ENCODE peak calls at places on chromosomes 2 and 18, in nine cellular contexts. W is heart left ventricle, C is lower leg skin, A is A549, H is tibial nerve, M is suprapubic skin, U is endothelial cell of umbilical vein, X is esophagus squamous epithelium, P is stomach. T is an unnamed sample.

GRCh38 chr2:212845941-212846340 is 305.5 kb downstream of the IKZF2 start:
- DNase-seq in M (no peak), U (peak; percentile 3), X (no peak), A (no peak), W (no peak), P (no peak), H (no peak), C (no peak), T (no peak)

GRCh38 chr2:168949324-168949723 is 48.2 kb downstream of the G6PC2 start:
- DNase-seq in M (no peak), W (no peak), H (no peak), U (no peak), C (no peak), P (no peak), A (no peak), X (no peak), T (no peak)

GRCh38 chr2:145220496-145220895 is 700.6 kb upstream of the ZEB2 start:
- DNase-seq in U (no peak), H (no peak), A (no peak), M (no peak), C (no peak), X (no peak), W (no peak), P (no peak), T (no peak)

GRCh38 chr2:148614332-148615049 is 30.1 kb upstream of the EPC2 start:
- DNase-seq in X (no peak), M (no peak), A (peak; percentile 36), U (peak; percentile 68), C (no peak), P (no peak), H (peak; percentile 12), W (no peak), T (peak; percentile 29)

GRCh38 chr2:46145017-46145416 is 152.2 kb upstream of the EPAS1 start:
- DNase-seq in M (peak; percentile 34), C (peak; percentile 59), W (no peak), X (no peak), A (no peak), P (no peak), H (no peak), U (no peak), T (no peak)

GRCh38 chr2:63050186-63050915 is at the start of gene OTX1:
- DNase-seq in A (peak; percentile 85), U (peak; percentile 39), H (no peak), M (no peak), W (peak; percentile 64), P (peak; percentile 78), X (no peak), C (peak; percentile 90), T (peak; percentile 99)

GRCh38 chr2:47310801-47311560 is 92.0 kb upstream of the MSH2 start:
- DNase-seq in C (no peak), A (peak; percentile 54), P (peak; percentile 63), M (peak; percentile 80), W (peak; percentile 68), X (no peak), H (no peak), U (no peak), T (no peak)

GRCh38 chr2:106163948-106164580 is 30.0 kb downstream of the UXS1 start:
- DNase-seq in C (no peak), U (no peak), P (no peak), X (no peak), W (no peak), M (no peak), H (no peak), A (no peak), T (no peak)

GRCh38 chr2:51782874-51783765 is 751.2 kb upstream of the NRXN1 start:
- DNase-seq in U (no peak), X (no peak), M (no peak), W (no peak), C (no peak), A (peak; percentile 16), P (no peak), H (no peak), T (no peak)

GRCh38 chr18:74283255-74283554 is 8.6 kb downstream of the CYB5A start:
- DNase-seq in M (no peak), W (no peak), X (no peak), C (peak; percentile 1), H (no peak), U (no peak), P (no peak), A (no peak), T (no peak)

GRCh38 chr2:130336150-130336876 is 6.4 kb upstream of the IMP4 start:
- DNase-seq in X (no peak), P (no peak), H (no peak), U (no peak), W (no peak), M (no peak), A (peak; percentile 19), C (no peak), T (no peak)

GRCh38 chr2:138084206-138084605 is 119.9 kb downstream of the HNMT start:
- DNase-seq in U (no peak), C (no peak), X (no peak), A (no peak), W (no peak), M (no peak), P (no peak), H (no peak), T (no peak)

GRCh38 chr18:58657081-58657480 is 14.2 kb upstream of the MALT1 start:
- DNase-seq in P (no peak), U (no peak), X (no peak), C (no peak), H (no peak), M (no peak), W (no peak), A (no peak), T (no peak)

GRCh38 chr2:105789745-105790466 is 45.2 kb downstream of the NCK2 start:
- DNase-seq in P (no peak), M (no peak), A (no peak), X (no peak), W (no peak), H (peak; percentile 35), C (peak; percentile 65), U (peak; percentile 79), T (peak; percentile 82)

GRCh38 chr2:111108745-111109271 is 11.9 kb upstream of the BCL2L11 start:
- DNase-seq in X (no peak), W (no peak), H (no peak), C (no peak), P (no peak), A (no peak), U (no peak), M (no peak), T (no peak)

GRCh38 chr2:157929871-157930667 is 53.9 kb upstream of the ACVR1 start:
- DNase-seq in C (no peak), A (no peak), X (no peak), U (peak; percentile 13), H (no peak), P (no peak), M (no peak), W (no peak), T (no peak)

GRCh38 chr18:74493689-74494088 is 2.5 kb upstream of the CNDP2 start:
- DNase-seq in U (peak; percentile 54), M (peak; percentile 55), X (no peak), W (no peak), H (no peak), P (peak; percentile 63), C (peak; percentile 78), A (peak; percentile 82), T (no peak)

DNA sequence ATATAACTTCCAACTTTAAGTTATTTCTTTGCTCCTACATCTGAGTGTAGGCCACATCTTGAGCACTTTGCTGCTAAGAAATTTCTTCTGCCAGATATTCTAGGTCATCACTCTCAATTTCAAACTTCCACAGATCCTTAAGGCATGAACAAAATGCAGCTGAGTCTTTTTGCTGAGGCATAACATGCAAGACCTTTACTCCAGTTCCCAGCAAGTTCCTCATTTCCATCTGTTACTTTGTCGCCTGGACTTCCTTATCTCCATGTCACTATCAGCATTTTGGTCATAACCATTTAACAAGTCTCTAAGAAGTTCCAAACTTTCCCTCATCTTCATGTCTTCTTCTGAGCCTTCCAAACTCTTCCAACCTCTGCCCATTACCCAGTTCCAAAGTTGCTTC is 1077.3 kb upstream of the TMEFF2 start:
- DNase-seq in M (no peak), C (no peak), A (no peak), U (no peak), X (no peak), P (no peak), H (no peak), W (no peak), T (no peak)
- TF ChIP-seq POLR2A in M (no peak), C (no peak), A (no peak), U (no peak), X (no peak), P (no peak), H (no peak), W (no peak), T (no peak)

DNA sequence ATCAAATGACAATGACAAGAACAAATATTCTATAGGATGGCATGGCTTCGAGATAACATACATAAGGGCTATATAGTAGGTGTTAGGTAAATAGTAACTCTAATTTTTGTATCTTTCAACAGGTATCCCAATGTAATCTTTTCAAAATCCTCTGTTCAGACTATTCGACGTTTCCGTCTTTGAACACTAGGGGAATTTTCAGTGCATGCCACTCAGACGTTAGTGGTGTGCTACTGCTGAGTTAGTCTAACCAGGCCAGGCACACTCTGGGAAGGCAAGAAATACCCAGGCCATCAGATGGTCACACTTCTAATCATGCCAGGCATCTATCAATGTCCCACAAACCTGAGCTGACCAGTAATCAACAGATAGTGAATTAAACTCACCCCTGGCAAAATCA is 14.6 kb upstream of the CREG2 start:
- DNase-seq in W (no peak), C (no peak), P (no peak), A (no peak), M (no peak), H (no peak), U (no peak), X (no peak), T (no peak)
- TF ChIP-seq POLR2A in W (no peak), C (no peak), P (no peak), A (no peak), M (no peak), H (no peak), U (no peak), X (no peak), T (no peak)

DNA sequence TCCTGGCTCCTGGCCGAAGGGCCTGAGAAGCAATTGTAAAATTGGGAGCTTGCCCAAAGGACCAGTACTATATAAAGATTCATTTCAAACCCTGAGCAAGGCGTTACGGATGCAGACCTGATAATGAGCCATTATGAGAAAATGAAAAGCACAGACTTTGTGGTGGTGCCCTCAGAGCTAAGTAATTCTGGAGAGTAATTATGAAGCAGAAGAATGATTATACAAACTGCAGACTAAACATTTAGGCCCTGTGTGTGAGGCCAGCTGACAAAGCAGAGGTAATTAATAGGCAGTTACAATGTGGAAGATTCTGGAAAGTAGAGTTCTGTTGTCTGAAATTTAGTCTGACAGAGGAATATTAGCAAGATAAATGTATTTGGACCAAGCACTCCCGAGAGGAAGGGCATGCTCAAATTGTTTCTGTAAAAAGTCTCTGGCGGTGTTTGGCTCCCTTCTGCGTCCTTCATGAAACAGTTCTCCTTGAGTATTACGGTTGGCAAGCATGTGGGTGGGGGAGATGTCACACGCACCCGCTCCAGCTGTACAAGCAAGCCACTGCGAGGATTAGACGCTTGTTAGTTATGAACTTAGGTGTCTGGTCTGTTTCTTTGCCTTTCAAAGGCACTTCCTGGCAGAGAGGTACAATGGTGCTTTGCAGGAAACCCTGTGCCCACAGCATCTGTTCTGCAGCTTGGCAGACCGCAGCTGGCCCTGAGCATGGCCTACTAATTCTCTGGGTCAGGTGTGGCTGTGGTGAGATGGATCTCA is 45.5 kb downstream of the CDC42EP3 start:
- DNase-seq in W (no peak), X (no peak), C (no peak), P (no peak), U (no peak), H (no peak), A (no peak), M (no peak), T (no peak)
- TF ChIP-seq POLR2A in W (no peak), X (no peak), C (no peak), P (no peak), U (no peak), H (no peak), A (no peak), M (no peak), T (no peak)

GRCh38 chr2:3519255-3520190 is at the start of gene ADI1:
- DNase-seq in P (peak; percentile 89), M (peak; percentile 93), A (peak; percentile 90), X (peak; percentile 43), U (peak; percentile 86), W (peak; percentile 94), H (peak; percentile 68), C (peak; percentile 96), T (peak; percentile 76)
- TF ChIP-seq POLR2A in P (peak; percentile 12), M (peak; percentile 62), A (peak; percentile 92), X (no peak), U (peak; percentile 79), W (peak; percentile 70), H (peak; percentile 52), C (peak; percentile 41), T (peak; percentile 85)

T was measured in H54.